ENCODE peak calls at places on chromosomes 12 and 14, in nine cellular contexts. O is MM.1S, T is neural progenitor cell, H is hepatocyte, N is GM23248, I is HCT116, S is GM23338, X is PC-3, P is SK-N-SH. A is an unnamed sample.

GRCh38 chr12:112852810-112853209 is 54.0 kb upstream of the OAS1 start:
- DNase-seq in T (no peak), I (no peak), O (no peak), P (no peak), N (no peak), S (no peak), H (no peak), X (no peak), A (no peak)

GRCh38 chr12:19316420-19316819 is 122.9 kb upstream of the AEBP2 start:
- DNase-seq in O (no peak), N (peak; percentile 58), P (no peak), X (peak; percentile 9), I (no peak), S (no peak), H (no peak), T (no peak), A (no peak)

GRCh38 chr12:21562859-21563258 is 36.8 kb downstream of the SPX start:
- DNase-seq in T (no peak), S (no peak), I (no peak), O (no peak), X (no peak), H (no peak), N (no peak), P (no peak), A (no peak)

GRCh38 chr12:107379852-107380567 is 286.7 kb upstream of the CRY1 start:
- DNase-seq in P (no peak), H (peak; percentile 51), N (peak; percentile 69), T (no peak), I (peak; percentile 39), X (peak; percentile 89), O (no peak), S (no peak), A (no peak)

GRCh38 chr14:47044841-47045240 is 393.3 kb upstream of the RPL10L start:
- DNase-seq in N (no peak), S (peak; percentile 83), P (no peak), X (peak; percentile 51), H (peak; percentile 35), I (no peak), T (peak; percentile 58), O (no peak), A (no peak)

GRCh38 chr14:104293851-104294627 is 155.7 kb downstream of the KIF26A start:
- DNase-seq in T (peak; percentile 41), P (no peak), O (no peak), I (no peak), N (peak; percentile 4), H (no peak), X (peak; percentile 29), S (peak; percentile 35), A (peak; percentile 23)

GRCh38 chr14:102873131-102873530 is 49.3 kb upstream of the AMN start:
- DNase-seq in S (no peak), H (peak; percentile 39), P (no peak), X (no peak), T (no peak), O (no peak), N (no peak), I (no peak), A (no peak)

GRCh38 chr12:4379410-4379809 is at the start of gene FGF23:
- DNase-seq in H (peak; percentile 58), N (no peak), T (peak; percentile 88), P (no peak), I (no peak), O (no peak), S (peak; percentile 90), X (peak; percentile 10), A (no peak)

GRCh38 chr14:62739647-62740046 is 305.6 kb downstream of the KCNH5 start:
- DNase-seq in O (no peak), X (no peak), N (no peak), H (no peak), T (no peak), S (no peak), I (no peak), P (no peak), A (no peak)

GRCh38 chr12:4196805-4197420 is 76.6 kb upstream of the CCND2 start:
- DNase-seq in X (no peak), O (no peak), N (no peak), H (no peak), P (no peak), T (no peak), I (no peak), S (no peak), A (no peak)

GRCh38 chr12:2598001-2598400 is 196.8 kb upstream of the FKBP4 start:
- DNase-seq in T (no peak), S (no peak), P (no peak), X (no peak), N (no peak), O (no peak), I (no peak), H (no peak), A (no peak)

GRCh38 chr14:96928779-96929380 is 131.7 kb downstream of the VRK1 start:
- DNase-seq in I (no peak), O (no peak), X (no peak), N (no peak), P (no peak), S (no peak), H (no peak), T (no peak), A (no peak)

GRCh38 chr14:68563256-68564131 is 229.4 kb downstream of the ZFP36L1 start:
- DNase-seq in S (peak; percentile 28), O (no peak), P (no peak), H (no peak), N (no peak), I (no peak), T (no peak), X (peak; percentile 30), A (no peak)

GRCh38 chr14:68559949-68560348 is 232.9 kb downstream of the ZFP36L1 start:
- DNase-seq in T (no peak), O (no peak), P (no peak), N (no peak), S (no peak), H (no peak), X (no peak), I (no peak), A (no peak)

GRCh38 chr14:68562911-68563255 is 230.0 kb downstream of the ZFP36L1 start:
- DNase-seq in X (no peak), H (no peak), I (no peak), O (no peak), T (no peak), N (no peak), P (no peak), S (no peak), A (no peak)

GRCh38 chr14:68564236-68564825 is 228.5 kb downstream of the ZFP36L1 start:
- DNase-seq in T (peak; percentile 25), I (no peak), P (no peak), N (no peak), H (no peak), S (no peak), X (no peak), O (no peak), A (no peak)

DNA sequence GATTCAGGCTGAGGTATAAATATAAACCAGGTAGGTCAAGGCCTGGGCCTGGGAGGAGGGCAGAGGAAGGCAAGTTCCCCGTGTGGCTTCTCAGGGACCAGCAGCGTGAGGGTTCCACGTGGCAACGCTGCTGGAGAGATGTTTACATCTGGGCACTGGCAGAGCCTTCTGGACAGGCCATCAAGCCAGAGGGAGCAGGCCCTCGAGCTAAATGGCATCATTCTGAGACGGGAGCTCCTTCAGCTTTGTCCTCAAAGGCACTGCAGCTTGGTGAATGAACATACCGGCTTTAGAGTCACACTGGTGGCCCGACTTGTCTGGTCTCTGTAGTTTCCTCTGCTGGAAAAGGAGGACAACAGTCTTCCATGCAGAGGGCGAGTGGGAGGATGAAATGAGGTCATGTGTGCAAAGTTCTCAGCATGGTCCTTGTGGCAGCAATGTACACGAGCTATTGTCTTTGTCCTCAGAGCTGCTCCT is 231.3 kb downstream of the ZFP36L1 start:
- DNase-seq in P (no peak), I (no peak), S (no peak), O (no peak), N (peak; percentile 34), H (no peak), X (no peak), T (no peak), A (no peak)
- H3K4me1 ChIP-seq in P (peaks cover 11% of the 10 kb centered on the region), I (peaks cover 58% of the 10 kb centered on the region), S (peaks cover 10% of the 10 kb centered on the region), O (no peaks in the 10 kb centered on the region), N (peaks cover 10% of the 10 kb centered on the region), H (peaks cover 43% of the 10 kb centered on the region), X (peaks cover 33% of the 10 kb centered on the region), T (peaks cover 24% of the 10 kb centered on the region), A (peaks cover 9% of the 10 kb centered on the region)

GRCh38 chr14:76546426-76547221 is 170.7 kb downstream of the ESRRB start:
- DNase-seq in O (no peak), H (peak; percentile 35), P (peak; percentile 65), S (peak; percentile 87), T (peak; percentile 78), X (peak; percentile 29), I (peak; percentile 50), N (peak; percentile 29), A (peak; percentile 34)
- TF ChIP-seq EZH2phosphoT487 in O (no peak), H (no peak), P (no peak), S (no peak), T (no peak), X (no peak), I (no peak), N (no peak), A (no peak)

GRCh38 chr12:57142727-57143126 is 4.7 kb downstream of the LRP1-AS start:
- DNase-seq in I (no peak), P (no peak), N (no peak), X (no peak), T (no peak), S (no peak), H (no peak), O (no peak), A (no peak)

GRCh38 chr12:57145460-57146059 is 1.9 kb downstream of the LRP1-AS start:
- DNase-seq in N (peak; percentile 43), H (no peak), S (no peak), X (no peak), I (no peak), O (no peak), P (no peak), T (no peak), A (no peak)

GRCh38 chr12:57141249-57141648 is 6.2 kb downstream of the LRP1-AS start:
- DNase-seq in T (no peak), S (no peak), H (no peak), P (no peak), N (no peak), X (no peak), O (no peak), I (no peak), A (no peak)

GRCh38 chr12:57142121-57142520 is 5.3 kb downstream of the LRP1-AS start:
- DNase-seq in O (no peak), H (no peak), P (no peak), S (no peak), T (no peak), I (no peak), X (no peak), N (no peak), A (no peak)

DNA sequence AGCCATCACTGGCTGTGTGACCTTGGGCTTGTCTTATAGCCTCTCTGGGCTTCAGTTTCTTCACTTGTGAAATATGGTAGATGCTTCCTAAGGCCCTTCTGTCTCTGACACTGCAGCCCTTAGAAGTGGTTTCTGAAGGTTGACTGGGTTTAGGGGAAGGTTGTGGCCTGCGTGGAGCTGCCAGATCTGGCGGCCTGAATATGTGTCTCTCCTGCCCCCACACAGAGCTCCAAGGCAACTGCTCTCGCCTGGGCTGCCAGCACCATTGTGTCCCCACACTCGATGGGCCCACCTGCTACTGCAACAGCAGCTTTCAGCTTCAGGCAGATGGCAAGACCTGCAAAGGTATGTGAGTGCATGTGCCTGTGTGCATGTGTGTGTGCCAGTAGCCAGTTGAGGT is 4.0 kb downstream of the LRP1-AS start:
- DNase-seq in I (no peak), P (no peak), X (no peak), T (no peak), N (no peak), S (no peak), H (no peak), O (no peak), A (no peak)
- H3K4me1 ChIP-seq in I (no peaks in the 10 kb centered on the region), P (peaks cover 16% of the 10 kb centered on the region), X (peaks cover 10% of the 10 kb centered on the region), T (no peaks in the 10 kb centered on the region), N (peaks cover 74% of the 10 kb centered on the region), S (no peaks in the 10 kb centered on the region), H (peaks cover 37% of the 10 kb centered on the region), O (no peaks in the 10 kb centered on the region), A (no peaks in the 10 kb centered on the region)

GRCh38 chr12:120370343-120371243 is 1.6 kb upstream of the MSI1 start:
- DNase-seq in O (no peak), P (no peak), T (no peak), N (no peak), I (no peak), H (no peak), X (no peak), S (peak; percentile 49), A (no peak)
- TF ChIP-seq EZH2phosphoT487 in O (no peak), P (no peak), T (no peak), N (no peak), I (no peak), H (no peak), X (no peak), S (no peak), A (no peak)